ENCODE peak calls at places on chromosomes 7 and 10, in six cellular contexts. J is mesendoderm, V is GM23248, S is caudate nucleus, B is cardiac muscle cell, H is dorsolateral prefrontal cortex. I is an unnamed sample.

GRCh38 chr10:97546441-97547340 is 25.9 kb upstream of the ANKRD2 start:
- DNase-seq in V (no peak), H (no peak), B (no peak), J (no peak), S (no peak), I (no peak)

GRCh38 chr10:32189400-32190084 is 133.3 kb upstream of the KIF5B start:
- DNase-seq in H (no peak), J (peak; percentile 39), S (no peak), B (no peak), V (peak; percentile 36), I (no peak)

GRCh38 chr10:79938728-79939380 is 10.1 kb downstream of the SFTPD start:
- DNase-seq in V (no peak), B (peak; percentile 7), H (no peak), J (no peak), S (no peak), I (no peak)

GRCh38 chr7:155205368-155206285 is 92.1 kb upstream of the INSIG1 start:
- DNase-seq in V (peak; percentile 100), S (no peak), J (peak; percentile 69), H (no peak), B (no peak), I (peak; percentile 99)

GRCh38 chr7:129746857-129747529 is 135.5 kb downstream of the NRF1 start:
- DNase-seq in B (no peak), H (no peak), S (no peak), J (no peak), V (no peak), I (no peak)

GRCh38 chr7:155299539-155300202 is 2.0 kb downstream of the INSIG1 start:
- DNase-seq in H (no peak), S (no peak), B (no peak), V (peak; percentile 48), J (no peak), I (no peak)

GRCh38 chr7:92025260-92025659 is 84.6 kb downstream of the AKAP9 start:
- DNase-seq in V (peak; percentile 85), H (no peak), S (no peak), B (no peak), J (no peak), I (peak; percentile 34)

GRCh38 chr10:76251773-76252617 is 820.6 kb downstream of the LRMDA start:
- DNase-seq in H (no peak), J (no peak), V (peak; percentile 86), B (no peak), S (no peak), I (no peak)

GRCh38 chr10:112952282-112952991 is 2.4 kb downstream of the TCF7L2 start:
- DNase-seq in H (no peak), B (peak; percentile 58), J (no peak), V (peak; percentile 66), S (no peak), I (no peak)

GRCh38 chr7:44767912-44768662 is 19.4 kb downstream of the ZMIZ2 start:
- DNase-seq in J (no peak), V (peak; percentile 46), H (peak; percentile 82), B (no peak), S (no peak), I (no peak)

GRCh38 chr10:91672021-91672608 is 39.2 kb upstream of the PPP1R3C start:
- DNase-seq in S (no peak), V (peak; percentile 75), H (no peak), B (peak; percentile 72), J (peak; percentile 53), I (peak; percentile 22)

GRCh38 chr7:46007194-46007593 is 86.1 kb upstream of the IGFBP3 start:
- DNase-seq in B (no peak), H (no peak), V (no peak), J (no peak), S (no peak), I (no peak)

GRCh38 chr10:76133597-76134255 is 702.3 kb downstream of the LRMDA start:
- DNase-seq in J (no peak), H (no peak), V (peak; percentile 50), B (peak; percentile 61), S (no peak), I (no peak)

GRCh38 chr7:23530355-23530754 is 1.4 kb downstream of the TRA2A start:
- DNase-seq in V (peak; percentile 68), J (peak; percentile 83), S (no peak), H (no peak), B (no peak), I (peak; percentile 22)

GRCh38 chr7:140042386-140042670 is 20.4 kb downstream of the PARP12 start:
- DNase-seq in S (no peak), V (no peak), H (no peak), J (no peak), B (no peak), I (no peak)

GRCh38 chr10:84613336-84614021 is 285.1 kb downstream of the CCSER2 start:
- DNase-seq in H (no peak), B (peak; percentile 87), V (peak; percentile 18), J (peak; percentile 96), S (no peak), I (peak; percentile 48)

GRCh38 chr7:26100940-26101339 is 51.1 kb upstream of the NFE2L3 start:
- DNase-seq in B (no peak), S (no peak), J (no peak), V (no peak), H (no peak), I (no peak)

GRCh38 chr7:79436378-79436777 is 17.1 kb downstream of the MAGI2 start:
- DNase-seq in J (no peak), B (no peak), V (peak; percentile 37), S (no peak), H (no peak), I (no peak)

GRCh38 chr10:95841711-95842498 is 65.9 kb upstream of the CC2D2B start:
- DNase-seq in J (peak; percentile 79), V (peak; percentile 67), B (peak; percentile 69), H (no peak), S (no peak), I (peak; percentile 74)

GRCh38 chr7:46099091-46099490 is 178.0 kb upstream of the IGFBP3 start:
- DNase-seq in S (no peak), J (no peak), V (no peak), B (no peak), H (no peak), I (no peak)

GRCh38 chr10:80660266-80660665 is 122.6 kb downstream of the SH2D4B start:
- DNase-seq in S (no peak), B (no peak), V (no peak), J (no peak), H (no peak), I (no peak)

GRCh38 chr10:119541459-119542356 is 811 bp downstream of the RGS10 start:
- DNase-seq in V (peak; percentile 72), S (no peak), B (no peak), J (no peak), H (no peak), I (no peak)

GRCh38 chr10:122307669-122308486 is 36.8 kb downstream of the BTBD16 start:
- DNase-seq in S (no peak), B (no peak), J (peak; percentile 68), H (no peak), V (peak; percentile 99), I (peak; percentile 95)

GRCh38 chr7:158276414-158277218 is 311.0 kb downstream of the PTPRN2 start:
- DNase-seq in H (peak; percentile 38), J (no peak), B (no peak), S (no peak), V (no peak), I (no peak)

GRCh38 chr10:124084693-124085092 is 8.7 kb downstream of the CHST15 start:
- DNase-seq in H (no peak), B (no peak), V (no peak), J (no peak), S (no peak), I (no peak)
- H3K27ac ChIP-seq in H (no peak overlapping the region), B (no peak overlapping the region), V (no peak overlapping the region), J (no peak overlapping the region), S (peak overlapping the region; percentile 88), I (no peak overlapping the region)

GRCh38 chr10:21495002-21495685 is 30.3 kb downstream of the SKIDA1 start:
- DNase-seq in B (no peak), H (no peak), J (peak; percentile 25), S (no peak), V (no peak), I (no peak)

GRCh38 chr10:21494221-21495001 is 31.1 kb downstream of the SKIDA1 start:
- DNase-seq in B (peak; percentile 66), S (no peak), J (peak; percentile 65), H (no peak), V (peak; percentile 59), I (no peak)

GRCh38 chr10:21497177-21497807 is 28.2 kb downstream of the SKIDA1 start:
- DNase-seq in H (peak; percentile 81), V (peak; percentile 86), B (peak; percentile 99), S (peak; percentile 47), J (peak; percentile 93), I (peak; percentile 48)

GRCh38 chr10:21496285-21497176 is 29.0 kb downstream of the SKIDA1 start:
- DNase-seq in B (peak; percentile 77), S (no peak), V (peak; percentile 72), H (no peak), J (peak; percentile 82), I (no peak)

DNA sequence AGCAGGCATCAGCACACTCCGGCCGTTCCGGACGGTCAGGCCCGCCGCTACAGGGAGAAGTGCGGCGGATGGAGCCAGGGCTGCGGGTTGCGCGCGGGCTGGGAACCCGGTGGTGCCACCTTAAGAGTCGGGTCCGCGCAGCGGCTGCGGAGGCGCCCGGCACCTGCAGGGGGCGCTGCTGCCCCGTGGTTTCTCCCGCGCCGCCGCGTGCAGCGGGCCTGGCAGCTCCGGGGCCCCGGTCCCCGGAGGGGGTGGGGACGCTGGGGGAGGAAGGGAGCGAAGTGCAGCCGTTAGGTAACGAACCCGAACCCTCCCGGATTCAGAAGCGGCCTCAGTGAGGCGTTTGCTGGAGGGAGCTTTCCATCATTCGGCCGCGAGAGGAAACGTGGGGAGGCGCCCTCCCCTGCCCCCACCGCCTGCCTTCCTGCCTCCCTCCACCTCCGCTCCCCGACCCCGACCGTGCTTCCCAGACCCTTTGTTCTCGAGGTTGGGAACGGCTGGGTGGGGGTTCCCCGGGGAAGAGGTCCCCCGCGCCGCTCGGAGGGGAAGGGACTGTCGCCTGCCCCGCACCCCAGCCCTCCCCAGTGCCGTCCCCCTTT is 29.7 kb downstream of the SKIDA1 start:
- DNase-seq in S (no peak), B (peak; percentile 93), H (peak; percentile 76), V (peak; percentile 84), J (peak; percentile 97), I (peak; percentile 72)
- H3K27ac ChIP-seq in S (peak overlapping the region; percentile 87), B (peak overlapping the region; percentile 94), H (peak overlapping the region; percentile 88), V (no peak overlapping the region), J (peak overlapping the region; percentile 97), I (peak overlapping the region; percentile 42)

GRCh38 chr10:21317902-21318301 is 207.6 kb downstream of the SKIDA1 start:
- DNase-seq in B (no peak), V (peak; percentile 73), J (no peak), H (no peak), S (no peak), I (peak; percentile 83)

GRCh38 chr10:21313691-21314090 is 211.8 kb downstream of the SKIDA1 start:
- DNase-seq in V (no peak), J (no peak), H (no peak), S (no peak), B (no peak), I (no peak)

GRCh38 chr10:21315321-21316220 is 209.9 kb downstream of the SKIDA1 start:
- DNase-seq in V (peak; percentile 82), J (peak; percentile 94), S (no peak), B (peak; percentile 94), H (no peak), I (peak; percentile 91)

GRCh38 chr10:21314234-21314633 is 211.2 kb downstream of the SKIDA1 start:
- DNase-seq in B (no peak), J (peak; percentile 86), S (no peak), H (no peak), V (no peak), I (no peak)

GRCh38 chr10:21314906-21315305 is 210.6 kb downstream of the SKIDA1 start:
- DNase-seq in S (no peak), J (no peak), H (no peak), V (no peak), B (no peak), I (no peak)
- H3K27ac ChIP-seq in S (no peak overlapping the region), J (peak overlapping the region; percentile 65), H (no peak overlapping the region), V (no peak overlapping the region), B (peak overlapping the region; percentile 94), I (peak overlapping the region; percentile 48)

GRCh38 chr10:70374775-70375614 is 7.4 kb downstream of the LRRC20 start:
- DNase-seq in J (peak; percentile 79), S (no peak), H (no peak), V (peak; percentile 27), B (no peak), I (peak; percentile 43)
- H3K27ac ChIP-seq in J (no peak overlapping the region), S (no peak overlapping the region), H (no peak overlapping the region), V (no peak overlapping the region), B (no peak overlapping the region), I (no peak overlapping the region)

I was measured in brain microvascular endothelial cell.